ENCODE peak calls at places on chromosome 11, in five cellular contexts. D is DMS153; S is stimulated activated CD4-positive, alpha-beta T cell treated with anti-CD3 and anti-CD28 coated beads, Interleukin-2, amount 100 ng/mL, for 4 hours; K is ecto neural progenitor cell; V is HFF-Myc. Q is an unnamed sample.

GRCh38 chr11:93498099-93499040 is 44.8 kb downstream of the SMCO4 start:
- DNase-seq in V (no peak), K (no peak), S (no peak), D (no peak), Q (peak)

GRCh38 chr11:106072804-106073203 is 4.3 kb downstream of the KBTBD3 start:
- DNase-seq in S (no peak), K (no peak), D (peak), V (no peak), Q (no peak)

GRCh38 chr11:69550846-69551245 is 69.4 kb downstream of the LINC01488 start:
- DNase-seq in S (no peak), V (no peak), K (no peak), D (no peak), Q (no peak)

GRCh38 chr11:98059488-98059887 is 961.3 kb upstream of the CNTN5 start:
- DNase-seq in V (no peak), K (no peak), S (no peak), D (no peak), Q (no peak)

GRCh38 chr11:86740628-86741488 is 59.5 kb upstream of the PRSS23 start:
- DNase-seq in V (peak), K (no peak), S (no peak), D (peak), Q (peak)

GRCh38 chr11:73085189-73085875 is 56.8 kb downstream of the FCHSD2 start:
- DNase-seq in D (no peak), V (no peak), S (no peak), K (no peak), Q (no peak)

GRCh38 chr11:34997872-34998548 is 81.6 kb downstream of the PDHX start:
- DNase-seq in S (no peak), K (no peak), V (no peak), D (no peak), Q (peak)

GRCh38 chr11:35740061-35740824 is 77.7 kb downstream of the TRIM44 start:
- DNase-seq in D (no peak), V (no peak), K (no peak), S (no peak), Q (no peak)

GRCh38 chr11:64569300-64569970 is 21.6 kb upstream of the SLC22A12 start:
- DNase-seq in K (no peak), S (no peak), V (no peak), D (no peak), Q (no peak)

GRCh38 chr11:104690243-104690642 is 208.0 kb downstream of the CASP12 start:
- DNase-seq in V (peak), K (no peak), D (no peak), S (no peak), Q (no peak)

GRCh38 chr11:128890543-128891409 is at the start of gene KCNJ5:
- DNase-seq in D (no peak), K (peak), V (no peak), S (no peak), Q (no peak)

GRCh38 chr11:91921974-91922373 is 302.6 kb upstream of the FAT3 start:
- DNase-seq in S (no peak), D (no peak), K (no peak), V (no peak), Q (no peak)

GRCh38 chr11:118216621-118217526 is 7.9 kb downstream of the JAML start:
- DNase-seq in V (no peak), S (peak), D (no peak), K (no peak), Q (no peak)

GRCh38 chr11:44661311-44661717 is 65.4 kb upstream of the TSPAN18 start:
- DNase-seq in S (no peak), K (no peak), D (no peak), V (no peak), Q (no peak)

GRCh38 chr11:79444923-79445322 is 4.1 kb upstream of the TENM4 start:
- DNase-seq in S (no peak), D (no peak), K (no peak), V (no peak), Q (no peak)

GRCh38 chr11:1223346-1224108 is 661 bp downstream of the MUC5B start:
- DNase-seq in D (no peak), K (no peak), V (no peak), S (no peak), Q (no peak)

GRCh38 chr11:117572129-117572528 is 224.9 kb downstream of the DSCAML1 start:
- DNase-seq in D (peak), K (no peak), V (no peak), S (no peak), Q (no peak)

GRCh38 chr11:93583490-93583889 is 40.3 kb upstream of the SMCO4 start:
- DNase-seq in S (no peak), D (no peak), V (no peak), K (no peak), Q (no peak)

Q was measured in SK-MEL-5.